ENCODE peak calls at places on chromosomes 13 and 19, in five cellular contexts. L is mesendoderm, P is H7, U is lower leg skin, C is glutamatergic neuron. K is an unnamed sample.

GRCh38 chr19:11496391-11497163 is 9.1 kb downstream of the ZNF653 start:
- DNase-seq in C (peak), U (peak), P (peak), L (peak), K (peak)

GRCh38 chr19:10238172-10238783 is 7.1 kb upstream of the S1PR2 start:
- DNase-seq in C (no peak), P (no peak), U (peak), L (no peak), K (no peak)

GRCh38 chr19:1408300-1409203 is 1.2 kb downstream of the DAZAP1 start:
- DNase-seq in P (peak), L (peak), U (no peak), C (peak), K (peak)

GRCh38 chr19:11261902-11262839 is at the start of gene DOCK6:
- DNase-seq in P (peak), L (peak), U (no peak), C (peak), K (peak)

GRCh38 chr19:7925171-7925837 is 631 bp downstream of the CTXN1 start:
- DNase-seq in U (peak), P (peak), L (peak), C (peak), K (peak)

GRCh38 chr19:55228015-55228391 is 560 bp downstream of the TMEM86B start:
- DNase-seq in P (peak), C (no peak), L (no peak), U (no peak), K (peak)

GRCh38 chr13:22134261-22134660 is 463.4 kb downstream of the FGF9 start:
- DNase-seq in P (no peak), L (no peak), C (no peak), U (no peak), K (no peak)

GRCh38 chr13:79522583-79522982 is 41.6 kb downstream of the NDFIP2 start:
- DNase-seq in L (no peak), C (no peak), U (no peak), P (no peak), K (no peak)

GRCh38 chr13:99894105-99894504 is 77.5 kb downstream of the ZIC5 start:
- DNase-seq in L (no peak), P (no peak), U (peak), C (no peak), K (no peak)

GRCh38 chr13:20826810-20827560 is 53.2 kb upstream of the EEF1AKMT1 start:
- DNase-seq in P (no peak), L (peak), C (no peak), U (no peak), K (no peak)

GRCh38 chr19:10000171-10000826 is 10.0 kb downstream of the COL5A3 start:
- DNase-seq in U (peak), L (peak), P (peak), C (peak), K (peak)

GRCh38 chr19:1585243-1585580 is 7.5 kb downstream of the MBD3 start:
- DNase-seq in U (no peak), C (no peak), P (no peak), L (no peak), K (no peak)

GRCh38 chr19:13861392-13861713 is 15.6 kb upstream of the NANOS3 start:
- DNase-seq in C (no peak), L (no peak), P (no peak), U (no peak), K (no peak)

GRCh38 chr19:28468701-28469459 is 744.1 kb downstream of the UQCRFS1 start:
- DNase-seq in L (peak), P (peak), U (no peak), C (peak), K (peak)

GRCh38 chr19:11420894-11421606 is 1.9 kb upstream of the RGL3 start:
- DNase-seq in C (no peak), P (peak), U (no peak), L (peak), K (peak)

GRCh38 chr13:30892966-30893365 is 13.1 kb upstream of the MEDAG start:
- DNase-seq in C (peak), U (no peak), L (peak), P (peak), K (peak)

GRCh38 chr19:39471756-39472536 is 8.7 kb upstream of the TIMM50 start:
- DNase-seq in C (no peak), U (no peak), P (no peak), L (no peak), K (no peak)

GRCh38 chr19:40279120-40279551 is 6.0 kb downstream of the AKT2 start:
- DNase-seq in U (no peak), P (no peak), C (no peak), L (no peak), K (no peak)

GRCh38 chr13:77521194-77521593 is 14.3 kb upstream of the SCEL start:
- DNase-seq in L (peak), U (no peak), C (no peak), P (no peak), K (no peak)

GRCh38 chr19:57566396-57567256 is 7.0 kb upstream of the ZNF550 start:
- DNase-seq in U (no peak), L (peak), C (no peak), P (no peak), K (no peak)

GRCh38 chr19:53157601-53158000 is 1.3 kb downstream of the ZNF347 start:
- DNase-seq in P (peak), C (peak), L (peak), U (no peak), K (no peak)

GRCh38 chr13:93865235-93865634 is 614.2 kb downstream of the DCT start:
- DNase-seq in P (no peak), L (peak), C (no peak), U (no peak), K (no peak)

GRCh38 chr13:27482996-27483395 is 32.6 kb upstream of the MTIF3 start:
- DNase-seq in U (peak), P (no peak), C (no peak), L (no peak), K (no peak)

GRCh38 chr13:113650731-113651148 is 7.3 kb downstream of the ATP4B start:
- DNase-seq in L (no peak), P (peak), C (peak), U (peak), K (no peak)

GRCh38 chr13:51619614-51620013 is 35.4 kb downstream of the WDFY2 start:
- DNase-seq in P (no peak), L (no peak), C (no peak), U (no peak), K (no peak)